ENCODE peak calls at places on chromosomes 7 and 10, in eight cellular contexts. K is tibial nerve, C is esophagus squamous epithelium, I is uterus, H is IMR-90, A is spleen, O is HepG2, V is sigmoid colon. E is an unnamed sample.

GRCh38 chr10:103691723-103692380 is 163.5 kb downstream of the SH3PXD2A start:
- DNase-seq in O (no peak), I (peak), H (peak), A (no peak), C (no peak), K (no peak), V (no peak), E (no peak)

GRCh38 chr10:14952851-14953451 is 945 bp downstream of the DCLRE1C start:
- DNase-seq in A (no peak), K (no peak), O (no peak), V (no peak), C (no peak), H (peak), I (no peak), E (no peak)

GRCh38 chr10:109062371-109062770 is 860.9 kb downstream of the XPNPEP1 start:
- DNase-seq in K (no peak), V (no peak), O (no peak), C (no peak), I (no peak), A (no peak), H (peak), E (no peak)

GRCh38 chr7:31716355-31716754 is 29.3 kb downstream of the PPP1R17 start:
- DNase-seq in I (no peak), K (no peak), C (no peak), O (no peak), V (no peak), A (no peak), H (no peak), E (no peak)

GRCh38 chr10:1881636-1882035 is 144.3 kb upstream of the ADARB2 start:
- DNase-seq in V (no peak), H (no peak), C (no peak), I (no peak), K (no peak), A (no peak), O (no peak), E (no peak)

GRCh38 chr10:6408799-6409198 is 171.3 kb downstream of the PRKCQ start:
- DNase-seq in O (no peak), H (no peak), A (no peak), I (no peak), V (no peak), K (no peak), C (no peak), E (no peak)

GRCh38 chr10:35451103-35452016 is 115.1 kb downstream of the CCNY start:
- DNase-seq in H (peak), I (no peak), O (no peak), C (no peak), A (no peak), K (no peak), V (no peak), E (no peak)

GRCh38 chr7:17448479-17449423 is 150.3 kb downstream of the AHR start:
- DNase-seq in H (peak), I (no peak), C (no peak), O (no peak), K (no peak), V (no peak), A (no peak), E (no peak)

GRCh38 chr7:111743244-111743852 is 181.1 kb upstream of the IMMP2L start:
- DNase-seq in I (no peak), H (no peak), C (no peak), V (no peak), O (no peak), A (no peak), K (no peak), E (no peak)

GRCh38 chr7:97868788-97869187 is 3.4 kb downstream of the ASNS start:
- DNase-seq in O (no peak), C (no peak), A (no peak), I (no peak), V (no peak), K (no peak), H (no peak), E (no peak)

GRCh38 chr7:97871659-97872024 is 566 bp downstream of the ASNS start:
- DNase-seq in A (no peak), V (no peak), H (no peak), I (peak), C (no peak), K (peak), O (no peak), E (no peak)

GRCh38 chr7:97868314-97868713 is 3.9 kb downstream of the ASNS start:
- DNase-seq in I (no peak), O (no peak), A (no peak), V (no peak), H (no peak), K (no peak), C (no peak), E (no peak)

GRCh38 chr7:97873606-97874005 is 1.4 kb upstream of the ASNS start:
- DNase-seq in I (no peak), H (no peak), C (no peak), A (no peak), K (no peak), O (no peak), V (no peak), E (no peak)

GRCh38 chr7:97872025-97872669 is at the start of gene ASNS:
- DNase-seq in I (peak), V (peak), A (peak), C (peak), K (peak), O (peak), H (peak), E (peak)
- TF ChIP-seq POLR2A in I (peak), V (peak), A (no peak), C (no peak), K (peak), O (peak), H (peak), E (no peak)

GRCh38 chr7:131285558-131285957 is 42.1 kb upstream of the MKLN1 start:
- DNase-seq in V (no peak), I (peak), O (no peak), C (no peak), K (peak), H (no peak), A (no peak), E (no peak)
- TF ChIP-seq POLR2A in V (no peak), I (no peak), O (no peak), C (no peak), K (no peak), H (no peak), A (no peak), E (no peak)

GRCh38 chr7:116210345-116211005 is at the start of gene TES:
- DNase-seq in C (no peak), H (peak), I (peak), O (peak), A (peak), V (peak), K (no peak), E (peak)
- TF ChIP-seq POLR2A in C (no peak), H (peak), I (peak), O (no peak), A (peak), V (peak), K (peak), E (peak)

GRCh38 chr10:50600831-50601466 is 22.8 kb downstream of the SGMS1 start:
- DNase-seq in I (no peak), O (no peak), H (peak), C (no peak), K (no peak), V (no peak), A (no peak), E (no peak)
- TF ChIP-seq POLR2A in I (no peak), O (no peak), H (no peak), C (no peak), K (no peak), V (no peak), A (no peak), E (no peak)

GRCh38 chr7:139339698-139340036 is 1.5 kb upstream of the FMC1 start:
- DNase-seq in A (no peak), C (no peak), V (no peak), H (no peak), I (no peak), K (no peak), O (no peak), E (no peak)

GRCh38 chr7:139341058-139341775 is at the start of gene FMC1:
- DNase-seq in H (peak), C (peak), A (peak), K (peak), V (peak), O (peak), I (peak), E (peak)

GRCh38 chr7:139340808-139341057 is 404 bp upstream of the FMC1 start:
- DNase-seq in O (no peak), V (peak), H (no peak), A (peak), C (no peak), I (peak), K (no peak), E (peak)

GRCh38 chr7:139339025-139339424 is 2.1 kb upstream of the FMC1 start:
- DNase-seq in O (no peak), C (no peak), V (no peak), A (peak), I (no peak), K (no peak), H (no peak), E (no peak)

DNA sequence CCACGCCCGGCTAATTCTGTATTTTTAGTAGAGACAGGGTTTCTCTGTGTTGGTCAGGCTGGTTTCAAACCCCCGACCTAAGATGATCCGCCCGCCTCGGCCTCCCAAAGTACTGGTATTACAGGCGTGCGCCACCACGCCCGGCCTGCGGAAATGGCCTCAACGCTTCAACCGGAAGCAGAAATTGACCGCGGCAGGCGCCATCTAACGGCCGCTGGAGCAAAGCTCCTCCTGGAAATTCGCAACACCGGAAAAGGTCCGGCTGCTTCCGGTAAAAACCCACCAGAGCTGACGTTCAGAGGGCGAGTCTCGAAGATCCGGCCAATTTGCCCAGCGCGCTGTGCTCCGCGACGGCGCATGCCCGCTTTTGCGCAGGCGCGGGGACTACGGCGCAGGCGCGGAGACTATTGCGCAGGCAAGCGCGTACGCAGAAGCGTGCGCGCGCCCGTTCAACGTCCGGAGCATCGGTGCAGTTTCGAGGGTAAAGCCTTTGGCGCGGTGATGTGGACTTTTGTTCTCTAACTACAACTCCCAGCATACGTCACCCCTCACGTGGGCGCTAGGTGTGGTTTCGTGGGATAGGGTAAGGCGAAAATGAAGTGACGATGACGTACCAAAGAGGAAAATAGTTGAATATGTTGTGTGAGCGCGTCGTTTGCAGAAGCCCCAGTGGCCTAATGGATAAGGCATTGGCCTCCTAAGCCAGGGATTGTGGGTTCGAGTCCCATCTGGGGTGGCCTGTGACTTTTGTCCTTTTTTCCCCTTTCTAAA is 915 bp upstream of the FMC1 start:
- DNase-seq in O (peak), K (peak), I (peak), A (peak), H (peak), C (peak), V (peak), E (peak)
- TF ChIP-seq POLR2A in O (peak), K (peak), I (peak), A (peak), H (no peak), C (no peak), V (no peak), E (no peak)

E was measured in suprapubic skin.